ENCODE peak calls at places on chromosomes 7 and 10, in eight cellular contexts. One of them, this sample, is unnamed.

GRCh38 chr10:26556756-26557640 is 118.9 kb downstream of the APBB1IP start:
- DNase-seq in fibroblast of the aortic adventitia: peak
- DNase-seq in non-pigmented ciliary epithelial cell: peak
- DNase-seq in H9: peak
- DNase-seq in NCI-H1436: peak
- DNase-seq in Caki2: peak
- DNase-seq in neural crest cell: peak
- DNase-seq in AG10803: peak
- DNase-seq in this sample: peak

GRCh38 chr10:130547368-130547767 is 411.2 kb downstream of the GLRX3 start:
- DNase-seq in NCI-H1436: no peak
- DNase-seq in H9: peak
- DNase-seq in AG10803: no peak
- DNase-seq in Caki2: no peak
- DNase-seq in fibroblast of the aortic adventitia: no peak
- DNase-seq in neural crest cell: no peak
- DNase-seq in non-pigmented ciliary epithelial cell: no peak
- DNase-seq in this sample: no peak

GRCh38 chr7:140375808-140376730 is 22.3 kb downstream of the SLC37A3 start:
- DNase-seq in NCI-H1436: no peak
- DNase-seq in non-pigmented ciliary epithelial cell: no peak
- DNase-seq in neural crest cell: no peak
- DNase-seq in fibroblast of the aortic adventitia: no peak
- DNase-seq in H9: no peak
- DNase-seq in Caki2: no peak
- DNase-seq in AG10803: no peak
- DNase-seq in this sample: no peak

GRCh38 chr7:100022621-100023020 is 7.2 kb downstream of the ZKSCAN1 start:
- DNase-seq in NCI-H1436: no peak
- DNase-seq in fibroblast of the aortic adventitia: no peak
- DNase-seq in H9: no peak
- DNase-seq in neural crest cell: no peak
- DNase-seq in Caki2: no peak
- DNase-seq in AG10803: no peak
- DNase-seq in non-pigmented ciliary epithelial cell: no peak
- DNase-seq in this sample: no peak

GRCh38 chr10:1534820-1535219 is 202.5 kb downstream of the ADARB2 start:
- DNase-seq in NCI-H1436: no peak
- DNase-seq in neural crest cell: no peak
- DNase-seq in AG10803: no peak
- DNase-seq in H9: no peak
- DNase-seq in Caki2: no peak
- DNase-seq in fibroblast of the aortic adventitia: no peak
- DNase-seq in non-pigmented ciliary epithelial cell: no peak
- DNase-seq in this sample: no peak

GRCh38 chr10:93071674-93072224 is 1.9 kb upstream of the CYP26A1 start:
- DNase-seq in Caki2: no peak
- DNase-seq in NCI-H1436: no peak
- DNase-seq in H9: peak
- DNase-seq in fibroblast of the aortic adventitia: no peak
- DNase-seq in AG10803: no peak
- DNase-seq in neural crest cell: peak
- DNase-seq in non-pigmented ciliary epithelial cell: no peak
- DNase-seq in this sample: no peak

GRCh38 chr7:112869111-112869774 is 79.0 kb upstream of the TMEM168 start:
- DNase-seq in Caki2: peak
- DNase-seq in non-pigmented ciliary epithelial cell: no peak
- DNase-seq in fibroblast of the aortic adventitia: peak
- DNase-seq in neural crest cell: peak
- DNase-seq in AG10803: no peak
- DNase-seq in H9: peak
- DNase-seq in NCI-H1436: no peak
- DNase-seq in this sample: peak

GRCh38 chr10:118106426-118106825 is 59.7 kb upstream of the RAB11FIP2 start:
- DNase-seq in AG10803: peak
- DNase-seq in neural crest cell: no peak
- DNase-seq in non-pigmented ciliary epithelial cell: no peak
- DNase-seq in H9: no peak
- DNase-seq in NCI-H1436: no peak
- DNase-seq in Caki2: peak
- DNase-seq in fibroblast of the aortic adventitia: peak
- DNase-seq in this sample: peak

GRCh38 chr10:102763037-102763607 is 19.4 kb downstream of the WBP1L start:
- DNase-seq in AG10803: no peak
- DNase-seq in Caki2: no peak
- DNase-seq in H9: no peak
- DNase-seq in NCI-H1436: no peak
- DNase-seq in non-pigmented ciliary epithelial cell: no peak
- DNase-seq in neural crest cell: no peak
- DNase-seq in fibroblast of the aortic adventitia: no peak
- DNase-seq in this sample: no peak

GRCh38 chr7:41224063-41224763 is 478.7 kb downstream of the INHBA start:
- DNase-seq in AG10803: peak
- DNase-seq in NCI-H1436: no peak
- DNase-seq in H9: no peak
- DNase-seq in non-pigmented ciliary epithelial cell: no peak
- DNase-seq in fibroblast of the aortic adventitia: peak
- DNase-seq in neural crest cell: no peak
- DNase-seq in Caki2: no peak
- DNase-seq in this sample: no peak

GRCh38 chr7:7201583-7202374 is 19.4 kb downstream of the C1GALT1 start:
- DNase-seq in non-pigmented ciliary epithelial cell: no peak
- DNase-seq in Caki2: no peak
- DNase-seq in NCI-H1436: no peak
- DNase-seq in AG10803: no peak
- DNase-seq in fibroblast of the aortic adventitia: no peak
- DNase-seq in neural crest cell: no peak
- DNase-seq in H9: peak
- DNase-seq in this sample: no peak

GRCh38 chr10:130364631-130365030 is 228.4 kb downstream of the GLRX3 start:
- DNase-seq in non-pigmented ciliary epithelial cell: no peak
- DNase-seq in Caki2: no peak
- DNase-seq in NCI-H1436: no peak
- DNase-seq in fibroblast of the aortic adventitia: no peak
- DNase-seq in AG10803: no peak
- DNase-seq in H9: no peak
- DNase-seq in neural crest cell: no peak
- DNase-seq in this sample: no peak

GRCh38 chr7:27955596-27955995 is 215.6 kb downstream of the TAX1BP1 start:
- DNase-seq in Caki2: no peak
- DNase-seq in AG10803: no peak
- DNase-seq in non-pigmented ciliary epithelial cell: no peak
- DNase-seq in NCI-H1436: no peak
- DNase-seq in H9: no peak
- DNase-seq in fibroblast of the aortic adventitia: no peak
- DNase-seq in neural crest cell: no peak
- DNase-seq in this sample: no peak

GRCh38 chr7:135185471-135186260 is 15.2 kb upstream of the CYREN start:
- DNase-seq in H9: no peak
- DNase-seq in Caki2: no peak
- DNase-seq in fibroblast of the aortic adventitia: no peak
- DNase-seq in neural crest cell: no peak
- DNase-seq in non-pigmented ciliary epithelial cell: no peak
- DNase-seq in NCI-H1436: no peak
- DNase-seq in AG10803: no peak
- DNase-seq in this sample: no peak

GRCh38 chr7:156602283-156602682 is 38.3 kb upstream of the RNF32 start:
- DNase-seq in NCI-H1436: no peak
- DNase-seq in Caki2: no peak
- DNase-seq in AG10803: no peak
- DNase-seq in fibroblast of the aortic adventitia: no peak
- DNase-seq in H9: no peak
- DNase-seq in neural crest cell: no peak
- DNase-seq in non-pigmented ciliary epithelial cell: no peak
- DNase-seq in this sample: no peak

GRCh38 chr10:6136215-6137201 is 47.7 kb downstream of the RBM17 start:
- DNase-seq in neural crest cell: no peak
- DNase-seq in AG10803: peak
- DNase-seq in fibroblast of the aortic adventitia: peak
- DNase-seq in Caki2: peak
- DNase-seq in non-pigmented ciliary epithelial cell: peak
- DNase-seq in NCI-H1436: no peak
- DNase-seq in H9: no peak
- DNase-seq in this sample: no peak

GRCh38 chr10:79201706-79202105 is 132.9 kb downstream of the ZMIZ1 start:
- DNase-seq in neural crest cell: no peak
- DNase-seq in H9: no peak
- DNase-seq in non-pigmented ciliary epithelial cell: no peak
- DNase-seq in fibroblast of the aortic adventitia: no peak
- DNase-seq in NCI-H1436: no peak
- DNase-seq in AG10803: no peak
- DNase-seq in Caki2: no peak
- DNase-seq in this sample: no peak

GRCh38 chr10:4947635-4948596 is 15.3 kb upstream of the AKR1C1 start:
- DNase-seq in Caki2: peak
- DNase-seq in non-pigmented ciliary epithelial cell: peak
- DNase-seq in NCI-H1436: no peak
- DNase-seq in AG10803: peak
- DNase-seq in H9: no peak
- DNase-seq in neural crest cell: no peak
- DNase-seq in fibroblast of the aortic adventitia: peak
- DNase-seq in this sample: peak

GRCh38 chr7:151122794-151123484 is 36.7 kb downstream of the AGAP3 start:
- DNase-seq in H9: no peak
- DNase-seq in Caki2: no peak
- DNase-seq in NCI-H1436: no peak
- DNase-seq in non-pigmented ciliary epithelial cell: no peak
- DNase-seq in neural crest cell: no peak
- DNase-seq in AG10803: no peak
- DNase-seq in fibroblast of the aortic adventitia: no peak
- DNase-seq in this sample: no peak

GRCh38 chr7:114432627-114433026 is 18.0 kb downstream of the FOXP2 start:
- DNase-seq in Caki2: no peak
- DNase-seq in H9: no peak
- DNase-seq in AG10803: no peak
- DNase-seq in fibroblast of the aortic adventitia: no peak
- DNase-seq in non-pigmented ciliary epithelial cell: no peak
- DNase-seq in NCI-H1436: no peak
- DNase-seq in neural crest cell: no peak
- DNase-seq in this sample: no peak

GRCh38 chr10:50622497-50623298 is 1.1 kb downstream of the SGMS1 start:
- DNase-seq in Caki2: peak
- DNase-seq in H9: no peak
- DNase-seq in NCI-H1436: no peak
- DNase-seq in fibroblast of the aortic adventitia: peak
- DNase-seq in neural crest cell: peak
- DNase-seq in non-pigmented ciliary epithelial cell: no peak
- DNase-seq in AG10803: peak
- DNase-seq in this sample: peak

GRCh38 chr7:158272091-158272490 is 315.5 kb downstream of the PTPRN2 start:
- DNase-seq in Caki2: no peak
- DNase-seq in AG10803: no peak
- DNase-seq in NCI-H1436: no peak
- DNase-seq in non-pigmented ciliary epithelial cell: no peak
- DNase-seq in neural crest cell: no peak
- DNase-seq in H9: no peak
- DNase-seq in fibroblast of the aortic adventitia: no peak
- DNase-seq in this sample: no peak

GRCh38 chr7:8295638-8296361 is 33.8 kb upstream of the ICA1 start:
- DNase-seq in H9: peak
- DNase-seq in NCI-H1436: peak
- DNase-seq in Caki2: peak
- DNase-seq in fibroblast of the aortic adventitia: peak
- DNase-seq in non-pigmented ciliary epithelial cell: peak
- DNase-seq in neural crest cell: peak
- DNase-seq in AG10803: peak
- DNase-seq in this sample: peak

GRCh38 chr7:1924185-1924817 is 254.2 kb downstream of the ELFN1 start:
- DNase-seq in H9: no peak
- DNase-seq in fibroblast of the aortic adventitia: peak
- DNase-seq in Caki2: no peak
- DNase-seq in NCI-H1436: no peak
- DNase-seq in AG10803: peak
- DNase-seq in non-pigmented ciliary epithelial cell: no peak
- DNase-seq in neural crest cell: no peak
- DNase-seq in this sample: peak

GRCh38 chr7:23443974-23444373 is 26.3 kb downstream of the IGF2BP3 start:
- DNase-seq in non-pigmented ciliary epithelial cell: no peak
- DNase-seq in NCI-H1436: no peak
- DNase-seq in H9: no peak
- DNase-seq in AG10803: peak
- DNase-seq in neural crest cell: no peak
- DNase-seq in fibroblast of the aortic adventitia: no peak
- DNase-seq in Caki2: no peak
- DNase-seq in this sample: no peak

GRCh38 chr10:43871004-43871439 is 222.3 kb upstream of the ZNF32 start:
- DNase-seq in fibroblast of the aortic adventitia: no peak
- DNase-seq in AG10803: peak
- DNase-seq in Caki2: no peak
- DNase-seq in H9: no peak
- DNase-seq in neural crest cell: no peak
- DNase-seq in non-pigmented ciliary epithelial cell: no peak
- DNase-seq in NCI-H1436: no peak
- DNase-seq in this sample: peak

GRCh38 chr7:21944616-21945373 is 904 bp downstream of the CDCA7L start:
- DNase-seq in non-pigmented ciliary epithelial cell: no peak
- DNase-seq in fibroblast of the aortic adventitia: no peak
- DNase-seq in Caki2: peak
- DNase-seq in NCI-H1436: peak
- DNase-seq in neural crest cell: no peak
- DNase-seq in AG10803: peak
- DNase-seq in H9: peak
- DNase-seq in this sample: peak

GRCh38 chr10:22489467-22489866 is 144.2 kb downstream of the SPAG6 start:
- DNase-seq in H9: no peak
- DNase-seq in Caki2: no peak
- DNase-seq in fibroblast of the aortic adventitia: peak
- DNase-seq in NCI-H1436: no peak
- DNase-seq in AG10803: no peak
- DNase-seq in non-pigmented ciliary epithelial cell: no peak
- DNase-seq in neural crest cell: no peak
- DNase-seq in this sample: no peak

GRCh38 chr10:130894485-130894884 is 417.0 kb downstream of the TCERG1L start:
- DNase-seq in neural crest cell: no peak
- DNase-seq in non-pigmented ciliary epithelial cell: no peak
- DNase-seq in Caki2: no peak
- DNase-seq in H9: no peak
- DNase-seq in fibroblast of the aortic adventitia: no peak
- DNase-seq in AG10803: no peak
- DNase-seq in NCI-H1436: no peak
- DNase-seq in this sample: no peak

GRCh38 chr10:133048926-133049325 is 38.8 kb upstream of the ADGRA1 start:
- DNase-seq in non-pigmented ciliary epithelial cell: no peak
- DNase-seq in NCI-H1436: no peak
- DNase-seq in AG10803: no peak
- DNase-seq in H9: no peak
- DNase-seq in Caki2: no peak
- DNase-seq in fibroblast of the aortic adventitia: no peak
- DNase-seq in neural crest cell: no peak
- DNase-seq in this sample: no peak

GRCh38 chr7:151251926-151252835 is 3.7 kb upstream of the SMARCD3 start:
- DNase-seq in fibroblast of the aortic adventitia: peak
- DNase-seq in AG10803: peak
- DNase-seq in NCI-H1436: peak
- DNase-seq in H9: peak
- DNase-seq in Caki2: peak
- DNase-seq in non-pigmented ciliary epithelial cell: no peak
- DNase-seq in neural crest cell: peak
- DNase-seq in this sample: peak

GRCh38 chr7:116733924-116734591 is 62.1 kb downstream of the MET start:
- DNase-seq in fibroblast of the aortic adventitia: no peak
- DNase-seq in AG10803: no peak
- DNase-seq in neural crest cell: no peak
- DNase-seq in H9: no peak
- DNase-seq in non-pigmented ciliary epithelial cell: no peak
- DNase-seq in Caki2: no peak
- DNase-seq in NCI-H1436: no peak
- DNase-seq in this sample: peak

GRCh38 chr10:90871279-90871760 is 454 bp upstream of the RPP30 start:
- DNase-seq in fibroblast of the aortic adventitia: peak
- DNase-seq in non-pigmented ciliary epithelial cell: peak
- DNase-seq in AG10803: peak
- DNase-seq in Caki2: peak
- DNase-seq in H9: peak
- DNase-seq in neural crest cell: peak
- DNase-seq in NCI-H1436: peak
- DNase-seq in this sample: peak

GRCh38 chr10:132543916-132544743 is 6.5 kb downstream of the INPP5A start:
- DNase-seq in non-pigmented ciliary epithelial cell: no peak
- DNase-seq in AG10803: no peak
- DNase-seq in neural crest cell: no peak
- DNase-seq in H9: no peak
- DNase-seq in fibroblast of the aortic adventitia: no peak
- DNase-seq in NCI-H1436: no peak
- DNase-seq in Caki2: no peak
- DNase-seq in this sample: no peak

This sample was measured in myocyte.